ENCODE peak calls at places on chromosomes 2 and 18, in seven cellular contexts. K, X, I, O, B, Y and N are unnamed samples.

GRCh38 chr2:199718074-199718473 is 132.9 kb downstream of the FTCDNL1 start:
- DNase-seq in O (no peak), Y (no peak), B (no peak), K (no peak), X (no peak), I (no peak), N (no peak)

GRCh38 chr2:234488913-234489451 is 7.9 kb downstream of the ARL4C start:
- DNase-seq in O (no peak), I (no peak), K (peak; percentile 48), Y (no peak), B (no peak), X (no peak), N (no peak)

GRCh38 chr2:240060977-240061591 is 7.8 kb upstream of the OR6B3 start:
- DNase-seq in Y (peak; percentile 20), K (peak; percentile 37), X (peak; percentile 39), I (peak; percentile 65), B (no peak), O (peak; percentile 46), N (peak; percentile 48)

GRCh38 chr2:99085400-99085799 is 56.1 kb upstream of the C2orf15 start:
- DNase-seq in O (peak; percentile 8), Y (peak; percentile 32), K (no peak), B (no peak), I (no peak), X (no peak), N (no peak)

GRCh38 chr2:130763405-130763804 is 8.1 kb downstream of the AMER3 start:
- DNase-seq in Y (no peak), I (no peak), X (no peak), O (no peak), B (no peak), K (no peak), N (no peak)

GRCh38 chr2:223570784-223571183 is 31.4 kb downstream of the SCG2 start:
- DNase-seq in Y (no peak), B (no peak), O (no peak), X (no peak), I (no peak), K (no peak), N (no peak)

GRCh38 chr2:223199531-223200506 is 147.8 kb downstream of the KCNE4 start:
- DNase-seq in I (no peak), X (no peak), Y (no peak), K (no peak), B (no peak), O (no peak), N (no peak)

GRCh38 chr18:42922363-42922762 is 193.1 kb downstream of the RIT2 start:
- DNase-seq in O (no peak), B (no peak), K (no peak), X (no peak), I (peak; percentile 2), Y (no peak), N (no peak)

GRCh38 chr2:120678251-120678650 is 57.4 kb upstream of the GLI2 start:
- DNase-seq in Y (no peak), X (no peak), I (no peak), O (peak; percentile 32), B (no peak), K (no peak), N (no peak)

GRCh38 chr2:25127631-25128030 is 40.7 kb downstream of the POMC start:
- DNase-seq in I (no peak), Y (no peak), O (no peak), B (no peak), X (no peak), K (no peak), N (no peak)

GRCh38 chr2:181673178-181673577 is 7.1 kb downstream of the NEUROD1 start:
- DNase-seq in O (no peak), K (no peak), I (no peak), Y (no peak), X (no peak), B (no peak), N (peak; percentile 19)

GRCh38 chr2:195570329-195570728 is 86.7 kb upstream of the SLC39A10 start:
- DNase-seq in B (no peak), I (no peak), O (no peak), K (no peak), Y (no peak), X (peak; percentile 26), N (no peak)

GRCh38 chr2:69961496-69961895 is at the start of gene ASPRV1:
- DNase-seq in I (no peak), O (no peak), B (no peak), K (no peak), Y (no peak), X (no peak), N (no peak)

GRCh38 chr18:12308386-12309100 is 502 bp downstream of the TUBB6 start:
- DNase-seq in I (peak; percentile 70), B (no peak), O (peak; percentile 88), X (peak; percentile 47), Y (peak; percentile 46), K (no peak), N (no peak)

GRCh38 chr2:7194950-7195349 is 277.7 kb downstream of the RNF144A start:
- DNase-seq in B (no peak), I (no peak), Y (no peak), O (no peak), X (no peak), K (no peak), N (no peak)

GRCh38 chr2:169983506-169983905 is 156.3 kb downstream of the UBR3 start:
- DNase-seq in Y (no peak), K (no peak), B (no peak), X (no peak), I (no peak), O (no peak), N (no peak)

GRCh38 chr2:166609183-166609959 is 115.3 kb upstream of the SCN7A start:
- DNase-seq in X (no peak), I (no peak), K (no peak), O (no peak), B (no peak), Y (peak; percentile 18), N (no peak)

GRCh38 chr2:105596522-105596921 is 148.2 kb upstream of the NCK2 start:
- DNase-seq in K (no peak), X (no peak), I (no peak), Y (no peak), O (no peak), B (no peak), N (no peak)

GRCh38 chr2:232276739-232277313 is 101.7 kb upstream of the ALPP start:
- DNase-seq in I (no peak), Y (no peak), X (no peak), B (no peak), K (no peak), O (no peak), N (no peak)

GRCh38 chr2:201984800-201985525 is 48.7 kb upstream of the FZD7 start:
- DNase-seq in B (no peak), X (no peak), O (no peak), I (no peak), K (no peak), Y (peak; percentile 87), N (no peak)

GRCh38 chr2:233803994-233804393 is 25.9 kb downstream of the MROH2A start:
- DNase-seq in I (no peak), O (no peak), X (no peak), B (no peak), Y (no peak), K (no peak), N (no peak)

GRCh38 chr2:28681216-28681981 is 70.2 kb upstream of the PPP1CB start:
- DNase-seq in B (no peak), X (no peak), K (peak; percentile 28), I (peak; percentile 71), Y (no peak), O (peak; percentile 75), N (no peak)